ENCODE peak calls at places on chromosome 9, in nine cellular contexts. B, I, N, T, R, K, P, Q and H are unnamed samples.

GRCh38 chr9:37992924-37993349 is 76.1 kb downstream of the SHB start:
- DNase-seq in B (no peak), I (no peak), N (peak), T (no peak), R (no peak), K (no peak), P (no peak), Q (no peak), H (peak)

GRCh38 chr9:128070874-128071273 is 2.8 kb downstream of the SLC25A25 start:
- DNase-seq in B (no peak), I (no peak), N (no peak), T (no peak), R (no peak), K (no peak), P (no peak), Q (no peak), H (peak)

GRCh38 chr9:75083188-75083976 is 4.6 kb downstream of the NMRK1 start:
- DNase-seq in B (no peak), I (no peak), N (peak), T (no peak), R (no peak), K (peak), P (peak), Q (no peak), H (no peak)

GRCh38 chr9:106697390-106697789 is 165.6 kb upstream of the ZNF462 start:
- DNase-seq in B (no peak), I (peak), N (no peak), T (no peak), R (no peak), K (no peak), P (peak), Q (no peak), H (no peak)

GRCh38 chr9:88530051-88530450 is 4.9 kb upstream of the NXNL2 start:
- DNase-seq in B (no peak), I (no peak), N (no peak), T (no peak), R (peak), K (peak), P (no peak), Q (no peak), H (no peak)

GRCh38 chr9:117377046-117377445 is 37.8 kb downstream of the ASTN2 start:
- DNase-seq in B (no peak), I (peak), N (no peak), T (no peak), R (no peak), K (no peak), P (peak), Q (no peak), H (no peak)

GRCh38 chr9:111016046-111017026 is 21.9 kb downstream of the LPAR1 start:
- DNase-seq in B (no peak), I (peak), N (no peak), T (no peak), R (no peak), K (no peak), P (no peak), Q (no peak), H (no peak)

GRCh38 chr9:10048994-10049393 is 563.8 kb downstream of the PTPRD start:
- DNase-seq in B (no peak), I (no peak), N (no peak), T (no peak), R (no peak), K (no peak), P (no peak), Q (no peak), H (no peak)

GRCh38 chr9:126879288-126879687 is 18.8 kb downstream of the ZBTB34 start:
- DNase-seq in B (no peak), I (no peak), N (no peak), T (no peak), R (no peak), K (no peak), P (no peak), Q (no peak), H (no peak)

GRCh38 chr9:134027561-134027960 is 2.3 kb downstream of the BRD3OS start:
- DNase-seq in B (no peak), I (peak), N (no peak), T (no peak), R (no peak), K (no peak), P (no peak), Q (no peak), H (no peak)

GRCh38 chr9:134358026-134358967 is 32.0 kb downstream of the RXRA start:
- DNase-seq in B (no peak), I (peak), N (no peak), T (no peak), R (no peak), K (no peak), P (no peak), Q (no peak), H (peak)

GRCh38 chr9:38417003-38417965 is 7.0 kb downstream of the IGFBPL1 start:
- DNase-seq in B (no peak), I (peak), N (peak), T (peak), R (peak), K (peak), P (peak), Q (no peak), H (no peak)

GRCh38 chr9:133341369-133342082 is 5.5 kb upstream of the SURF6 start:
- DNase-seq in B (no peak), I (no peak), N (no peak), T (no peak), R (no peak), K (no peak), P (no peak), Q (no peak), H (peak)

GRCh38 chr9:13295556-13295955 is 16.1 kb upstream of the MPDZ start:
- DNase-seq in B (no peak), I (no peak), N (no peak), T (no peak), R (no peak), K (no peak), P (peak), Q (no peak), H (no peak)

GRCh38 chr9:98859941-98860340 is 52.5 kb downstream of the GALNT12 start:
- DNase-seq in B (no peak), I (no peak), N (no peak), T (no peak), R (no peak), K (no peak), P (no peak), Q (no peak), H (no peak)

GRCh38 chr9:98860871-98861293 is 53.4 kb downstream of the GALNT12 start:
- DNase-seq in B (no peak), I (peak), N (peak), T (no peak), R (peak), K (no peak), P (peak), Q (peak), H (peak)

GRCh38 chr9:98862936-98863335 is 55.5 kb downstream of the GALNT12 start:
- DNase-seq in B (no peak), I (no peak), N (no peak), T (no peak), R (no peak), K (no peak), P (no peak), Q (no peak), H (no peak)

GRCh38 chr9:98864257-98865180 is 57.0 kb downstream of the GALNT12 start:
- DNase-seq in B (no peak), I (no peak), N (no peak), T (no peak), R (no peak), K (no peak), P (no peak), Q (no peak), H (no peak)

GRCh38 chr9:98861881-98862501 is 54.5 kb downstream of the GALNT12 start:
- DNase-seq in B (no peak), I (no peak), N (no peak), T (no peak), R (peak), K (no peak), P (no peak), Q (peak), H (peak)
- TF ChIP-seq REST in B (no peak), I (no peak), N (no peak), T (no peak), R (no peak), K (no peak), P (no peak), Q (no peak), H (no peak)

GRCh38 chr9:19648672-19649071 is 140.2 kb downstream of the SLC24A2 start:
- DNase-seq in B (no peak), I (no peak), N (no peak), T (no peak), R (no peak), K (no peak), P (no peak), Q (no peak), H (no peak)
- TF ChIP-seq REST in B (no peak), I (no peak), N (no peak), T (no peak), R (no peak), K (no peak), P (no peak), Q (no peak), H (no peak)

DNA sequence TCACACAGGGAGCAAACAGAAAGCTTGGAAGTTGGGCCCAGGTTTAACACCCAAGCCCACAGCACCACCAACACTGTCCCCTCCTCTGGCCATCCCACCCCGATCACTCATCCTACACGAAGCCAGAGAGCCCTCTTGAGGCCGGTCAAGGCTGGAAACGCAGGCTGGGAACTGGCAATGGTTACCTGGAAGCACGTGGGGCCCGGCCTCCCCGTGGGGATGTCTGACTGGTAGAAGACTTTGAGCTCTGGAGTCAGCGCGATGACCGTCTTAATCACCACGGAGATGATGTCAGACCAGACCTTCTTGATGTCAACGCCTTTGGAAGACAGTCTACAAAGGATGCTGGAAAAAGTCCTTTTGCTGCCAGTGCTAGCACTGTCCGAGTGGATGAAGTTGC is 104.1 kb downstream of the TTLL11 start:
- DNase-seq in B (no peak), I (no peak), N (peak), T (no peak), R (peak), K (no peak), P (peak), Q (no peak), H (no peak)
- TF ChIP-seq REST in B (no peak), I (no peak), N (no peak), T (no peak), R (no peak), K (no peak), P (no peak), Q (no peak), H (no peak)

GRCh38 chr9:76699966-76700365 is 64.3 kb upstream of the PCA3 start:
- DNase-seq in B (no peak), I (no peak), N (no peak), T (no peak), R (no peak), K (no peak), P (no peak), Q (no peak), H (no peak)
- TF ChIP-seq REST in B (no peak), I (peak), N (no peak), T (no peak), R (no peak), K (no peak), P (no peak), Q (no peak), H (no peak)

GRCh38 chr9:35868972-35869371 is 1.2 kb downstream of the OR13J1 start:
- DNase-seq in B (no peak), I (no peak), N (no peak), T (no peak), R (no peak), K (no peak), P (no peak), Q (no peak), H (no peak)

GRCh38 chr9:35869621-35870216 is 482 bp downstream of the OR13J1 start:
- DNase-seq in B (no peak), I (no peak), N (no peak), T (no peak), R (no peak), K (no peak), P (no peak), Q (no peak), H (no peak)

GRCh38 chr9:35867538-35867937 is 2.7 kb downstream of the OR13J1 start:
- DNase-seq in B (no peak), I (no peak), N (no peak), T (no peak), R (no peak), K (no peak), P (no peak), Q (no peak), H (no peak)

GRCh38 chr9:35870351-35870923 is at the start of gene OR13J1:
- DNase-seq in B (no peak), I (no peak), N (no peak), T (no peak), R (no peak), K (no peak), P (no peak), Q (no peak), H (no peak)

GRCh38 chr9:35871514-35871913 is 1.3 kb upstream of the OR13J1 start:
- DNase-seq in B (no peak), I (no peak), N (no peak), T (no peak), R (no peak), K (no peak), P (no peak), Q (no peak), H (no peak)
- TF ChIP-seq REST in B (no peak), I (no peak), N (no peak), T (no peak), R (no peak), K (no peak), P (no peak), Q (no peak), H (no peak)

DNA sequence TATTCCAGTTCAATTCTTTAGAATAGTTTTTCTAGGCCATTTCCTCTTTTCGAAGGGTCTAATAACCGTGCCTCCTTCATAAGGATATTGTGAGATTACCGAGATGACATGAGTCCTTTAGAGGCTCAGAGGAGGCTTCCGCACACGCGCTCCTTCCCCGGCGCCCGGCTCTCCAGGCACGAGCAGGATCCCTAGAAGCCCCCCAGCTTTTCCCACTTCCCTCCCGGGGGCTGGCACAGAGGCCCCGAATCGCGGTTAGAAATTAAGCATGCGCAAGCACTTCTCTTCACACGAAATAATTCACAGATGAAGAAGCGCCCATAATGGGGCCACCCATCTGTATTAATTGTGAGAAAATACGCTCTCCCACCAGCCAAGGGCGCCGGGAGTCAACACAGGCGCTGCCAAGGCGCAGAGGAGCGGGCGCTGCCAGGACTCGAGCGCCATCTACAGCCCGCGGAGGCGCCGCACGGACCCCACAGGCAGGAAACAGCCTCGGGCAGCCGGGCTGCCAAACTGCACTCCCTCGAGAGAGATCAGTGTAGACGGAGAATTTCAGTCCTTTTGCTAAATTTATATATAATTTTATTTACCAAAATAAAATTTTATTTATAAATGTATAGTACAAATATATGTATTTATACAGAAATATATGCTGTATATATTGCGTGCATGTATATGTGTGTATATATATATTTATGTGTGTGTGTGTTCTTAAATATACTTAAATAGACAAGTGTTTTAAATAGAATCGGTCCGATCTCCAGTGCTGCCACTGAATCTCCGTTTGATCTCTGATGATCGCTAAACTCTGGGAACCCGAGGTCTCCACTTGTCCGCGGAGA is 258.1 kb upstream of the NFIL3 start:
- DNase-seq in B (no peak), I (peak), N (peak), T (peak), R (peak), K (peak), P (peak), Q (no peak), H (peak)
- TF ChIP-seq REST in B (no peak), I (no peak), N (no peak), T (no peak), R (no peak), K (no peak), P (no peak), Q (no peak), H (no peak)